ENCODE peak calls at places on chromosomes 16 and 17, in five cellular contexts. S is right atrium auricular region; E is epithelial cell of prostate; Z is ovary; K is CD8-positive, alpha-beta memory T cell. O is an unnamed sample.

GRCh38 chr16:71421911-71422310 is 19.9 kb downstream of the TLE7 start:
- DNase-seq in S (no peak), E (no peak), Z (no peak), K (no peak), O (no peak)

GRCh38 chr16:57606147-57606846 is 22.1 kb upstream of the ADGRG1 start:
- DNase-seq in S (no peak), E (no peak), Z (no peak), K (no peak), O (no peak)

GRCh38 chr17:2379489-2380224 is 21.2 kb downstream of the MNT start:
- DNase-seq in S (no peak), E (no peak), Z (no peak), K (no peak), O (no peak)

GRCh38 chr17:21304091-21304490 is 19.6 kb downstream of the MAP2K3 start:
- DNase-seq in S (no peak), E (no peak), Z (peak; percentile 31), K (peak; percentile 46), O (no peak)

GRCh38 chr17:39487946-39488345 is 26.7 kb downstream of the CDK12 start:
- DNase-seq in S (no peak), E (no peak), Z (no peak), K (no peak), O (no peak)

GRCh38 chr17:48542114-48542955 is 2.6 kb downstream of the HOXB2 start:
- DNase-seq in S (no peak), E (no peak), Z (no peak), K (no peak), O (no peak)

GRCh38 chr17:7582401-7583252 is 1.0 kb upstream of the MPDU1 start:
- DNase-seq in S (no peak), E (no peak), Z (peak; percentile 73), K (no peak), O (no peak)

GRCh38 chr16:84351630-84352029 is 16.7 kb upstream of the ATP2C2 start:
- DNase-seq in S (no peak), E (no peak), Z (no peak), K (no peak), O (no peak)

GRCh38 chr16:68249361-68249760 is 4.2 kb downstream of the PLA2G15 start:
- DNase-seq in S (no peak), E (no peak), Z (no peak), K (no peak), O (no peak)

GRCh38 chr17:70119961-70120360 is 44.9 kb downstream of the KCNJ16 start:
- DNase-seq in S (no peak), E (no peak), Z (no peak), K (no peak), O (no peak)

GRCh38 chr17:4497101-4497824 is 1.4 kb upstream of the SPNS2 start:
- DNase-seq in S (no peak), E (no peak), Z (no peak), K (no peak), O (no peak)

GRCh38 chr16:81071816-81072215 is 5.2 kb downstream of the C16orf46 start:
- DNase-seq in S (no peak), E (peak; percentile 58), Z (no peak), K (no peak), O (peak; percentile 17)

GRCh38 chr16:74872302-74872701 is 97.7 kb upstream of the FA2H start:
- DNase-seq in S (no peak), E (no peak), Z (no peak), K (no peak), O (no peak)

GRCh38 chr16:69619514-69619913 is 53.7 kb downstream of the NFAT5 start:
- DNase-seq in S (no peak), E (no peak), Z (no peak), K (no peak), O (no peak)

GRCh38 chr17:42133461-42134041 is 10.9 kb downstream of the HSPB9 start:
- DNase-seq in S (no peak), E (no peak), Z (no peak), K (no peak), O (no peak)

GRCh38 chr17:35684046-35684802 is 47.2 kb upstream of the RASL10B start:
- DNase-seq in S (no peak), E (peak; percentile 6), Z (no peak), K (no peak), O (no peak)

GRCh38 chr17:17091856-17092756 is 49.8 kb downstream of the MPRIP start:
- DNase-seq in S (no peak), E (no peak), Z (peak; percentile 14), K (no peak), O (no peak)

GRCh38 chr17:35872581-35872980 is 3.9 kb upstream of the HEATR9 start:
- DNase-seq in S (no peak), E (no peak), Z (no peak), K (no peak), O (no peak)

GRCh38 chr16:57245472-57246113 is 534 bp downstream of the ARL2BP start:
- DNase-seq in S (no peak), E (no peak), Z (no peak), K (no peak), O (no peak)

GRCh38 chr17:73340093-73340596 is 28.3 kb upstream of the CDC42EP4 start:
- DNase-seq in S (peak; percentile 82), E (peak; percentile 90), Z (no peak), K (no peak), O (peak; percentile 57)
- H3K27ac ChIP-seq in S (peak overlapping the region; percentile 30), E (peak overlapping the region; percentile 76), Z (no peak overlapping the region), K (no peak overlapping the region), O (peak overlapping the region; percentile 93)

GRCh38 chr17:65163990-65164495 is 26.9 kb downstream of the RGS9 start:
- DNase-seq in S (no peak), E (peak; percentile 36), Z (no peak), K (peak; percentile 63), O (no peak)
- H3K27ac ChIP-seq in S (no peak overlapping the region), E (no peak overlapping the region), Z (no peak overlapping the region), K (no peak overlapping the region), O (no peak overlapping the region)

DNA sequence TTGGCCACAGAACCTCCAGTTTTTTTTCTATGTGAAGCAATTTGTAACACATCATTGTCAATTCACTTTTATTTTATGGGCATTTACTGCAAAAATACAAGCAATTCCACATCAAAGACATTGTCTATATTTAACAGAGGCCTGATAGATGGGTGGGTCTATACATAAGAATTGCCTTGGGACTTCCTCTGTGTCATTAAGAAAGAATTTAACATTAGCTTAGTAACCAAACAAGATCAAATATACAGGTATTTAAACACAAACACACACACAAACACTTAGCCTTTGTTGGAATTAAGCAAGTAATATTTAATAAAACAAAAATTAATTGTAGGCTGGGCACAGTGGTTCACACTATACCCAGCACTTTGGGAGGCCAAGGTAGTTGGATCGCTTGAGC is 4.3 kb upstream of the PITPNC1 start:
- DNase-seq in S (no peak), E (no peak), Z (no peak), K (no peak), O (no peak)
- H3K27ac ChIP-seq in S (no peak overlapping the region), E (peak overlapping the region; percentile 55), Z (no peak overlapping the region), K (no peak overlapping the region), O (peak overlapping the region; percentile 50)

DNA sequence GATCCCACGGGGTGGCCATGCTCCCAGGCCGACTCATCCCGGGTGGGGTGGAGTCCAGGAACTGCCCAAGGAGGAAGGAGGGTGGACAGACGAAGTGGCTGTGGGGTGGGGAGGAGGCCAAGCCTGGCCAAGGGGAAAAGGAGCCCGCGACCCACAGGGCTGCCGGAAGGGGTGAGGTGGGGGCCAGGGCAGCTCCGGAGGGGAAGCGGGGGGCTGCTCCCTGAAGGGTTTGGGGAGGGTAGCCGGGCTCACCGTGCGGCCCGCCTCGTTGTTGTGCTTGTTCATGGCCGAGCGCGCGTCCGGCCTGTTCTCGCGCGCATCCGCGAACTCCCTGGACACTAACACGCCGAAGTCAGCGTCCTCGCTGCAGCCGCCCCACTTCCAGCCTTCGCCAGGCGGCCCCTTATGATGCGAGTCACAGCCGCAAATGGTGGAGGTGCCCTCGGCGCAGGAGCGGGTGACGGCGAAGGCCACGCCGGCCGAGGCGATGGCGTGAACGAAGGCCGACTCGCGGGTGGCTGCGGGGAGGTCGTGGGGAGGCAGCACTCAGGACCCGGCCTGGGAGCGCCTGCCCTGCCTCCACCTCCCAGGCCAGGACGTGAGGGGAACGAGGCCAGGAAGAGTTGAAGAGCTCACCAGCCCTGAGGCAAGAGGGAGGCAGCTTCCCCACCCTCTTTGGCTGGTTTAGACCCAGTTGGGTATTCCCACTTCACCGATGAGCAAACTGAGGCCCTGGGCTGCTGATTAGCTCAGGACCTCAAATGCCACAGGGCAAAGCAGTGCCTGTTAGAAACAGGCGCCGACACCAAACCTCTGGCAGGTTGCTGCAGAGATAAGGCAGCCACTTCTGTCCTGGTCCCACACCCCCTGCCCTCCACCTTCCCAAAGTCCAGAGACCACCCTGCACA is 48.7 kb downstream of the WNT3 start:
- DNase-seq in S (no peak), E (no peak), Z (peak; percentile 47), K (no peak), O (no peak)
- H3K27ac ChIP-seq in S (no peak overlapping the region), E (no peak overlapping the region), Z (no peak overlapping the region), K (peak overlapping the region; percentile 24), O (no peak overlapping the region)

GRCh38 chr17:43912635-43913304 is 5.4 kb upstream of the MPP2 start:
- DNase-seq in S (no peak), E (no peak), Z (no peak), K (no peak), O (no peak)
- H3K27ac ChIP-seq in S (no peak overlapping the region), E (no peak overlapping the region), Z (no peak overlapping the region), K (no peak overlapping the region), O (no peak overlapping the region)

GRCh38 chr16:2843526-2843925 is 13.4 kb downstream of the ZG16B start:
- DNase-seq in S (no peak), E (no peak), Z (no peak), K (no peak), O (no peak)

GRCh38 chr16:2840914-2841313 is 10.8 kb downstream of the ZG16B start:
- DNase-seq in S (no peak), E (no peak), Z (no peak), K (peak; percentile 20), O (no peak)

GRCh38 chr16:2839650-2840450 is 9.7 kb downstream of the ZG16B start:
- DNase-seq in S (no peak), E (no peak), Z (no peak), K (peak; percentile 38), O (no peak)

GRCh38 chr16:2842340-2843000 is 12.4 kb downstream of the ZG16B start:
- DNase-seq in S (no peak), E (no peak), Z (peak; percentile 78), K (peak; percentile 76), O (no peak)

DNA sequence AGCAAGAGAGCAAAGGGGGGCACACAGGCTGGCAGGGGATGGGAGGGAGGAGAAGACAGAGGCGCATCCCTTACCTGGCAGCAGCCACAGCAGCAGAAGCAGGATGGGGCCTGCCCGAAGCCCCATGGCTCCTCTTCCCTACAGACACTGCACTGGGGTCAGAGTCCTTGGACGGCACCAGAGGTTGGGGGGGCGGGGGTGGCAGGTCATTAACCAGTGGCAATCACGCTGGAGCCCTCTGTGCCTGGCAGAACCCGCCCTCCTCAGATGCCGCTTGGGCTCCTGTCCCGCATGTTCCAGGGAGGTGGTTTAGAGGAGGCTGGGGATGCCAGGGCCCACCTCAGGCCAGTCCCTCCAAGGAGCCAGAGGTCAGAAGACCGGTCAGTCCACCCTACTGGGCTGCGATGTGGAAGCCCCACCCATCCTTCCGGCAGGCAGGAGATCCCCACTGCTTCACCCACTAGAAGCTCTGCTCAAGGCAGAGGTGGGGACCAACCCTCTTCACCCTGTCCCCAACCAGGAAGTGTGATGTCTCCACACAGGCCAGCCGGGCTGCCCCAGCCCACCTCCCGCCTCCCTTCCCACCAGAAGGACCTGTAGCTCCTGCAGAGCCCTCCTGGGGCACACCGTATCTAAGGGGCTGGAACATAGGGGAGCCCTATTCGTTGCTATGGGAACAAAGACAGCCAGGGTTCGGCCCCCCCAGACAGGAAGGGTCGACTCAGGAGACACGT is 11.7 kb downstream of the ZG16B start:
- DNase-seq in S (no peak), E (no peak), Z (no peak), K (no peak), O (no peak)
- H3K27ac ChIP-seq in S (no peak overlapping the region), E (no peak overlapping the region), Z (no peak overlapping the region), K (peak overlapping the region; percentile 58), O (no peak overlapping the region)

GRCh38 chr17:14813649-14814048 is 451.5 kb downstream of the PMP22 start:
- DNase-seq in S (no peak), E (no peak), Z (no peak), K (no peak), O (no peak)
- H3K27ac ChIP-seq in S (no peak overlapping the region), E (no peak overlapping the region), Z (no peak overlapping the region), K (no peak overlapping the region), O (no peak overlapping the region)